ENCODE peak calls at places on chromosomes 6 and 20, in eight cellular contexts. R is tibial artery, H is body of pancreas, W is cardiac muscle cell, I is colonic mucosa, S is suprapubic skin, M is sigmoid colon, O is lung. P is an unnamed sample.

GRCh38 chr20:50427740-50428462 is 82.3 kb upstream of the PTPN1 start:
- DNase-seq in R (peak; percentile 89), H (peak; percentile 66), W (peak; percentile 53), I (no peak), S (no peak), M (peak; percentile 85), O (no peak), P (no peak)

GRCh38 chr6:168012431-168013249 is 15.2 kb downstream of the KIF25 start:
- DNase-seq in R (no peak), H (no peak), W (no peak), I (peak; percentile 13), S (no peak), M (no peak), O (no peak), P (no peak)

GRCh38 chr6:20929283-20929682 is 395.0 kb downstream of the CDKAL1 start:
- DNase-seq in R (no peak), H (no peak), W (no peak), I (no peak), S (no peak), M (no peak), O (no peak), P (no peak)

GRCh38 chr6:37306624-37307222 is 47.1 kb upstream of the RNF8 start:
- DNase-seq in R (no peak), H (no peak), W (no peak), I (no peak), S (no peak), M (no peak), O (no peak), P (no peak)

GRCh38 chr6:29759457-29759856 is 36.2 kb downstream of the HLA-F start:
- DNase-seq in R (no peak), H (no peak), W (no peak), I (peak; percentile 10), S (no peak), M (no peak), O (no peak), P (no peak)

GRCh38 chr20:1307571-1307971 is 21.4 kb downstream of the SDCBP2 start:
- DNase-seq in R (no peak), H (no peak), W (no peak), I (no peak), S (no peak), M (no peak), O (no peak), P (no peak)

GRCh38 chr6:107973594-107973993 is 15.6 kb upstream of the SEC63 start:
- DNase-seq in R (no peak), H (no peak), W (no peak), I (no peak), S (no peak), M (no peak), O (no peak), P (no peak)

GRCh38 chr6:44062105-44062770 is 65.0 kb downstream of the MRPL14 start:
- DNase-seq in R (no peak), H (no peak), W (no peak), I (no peak), S (no peak), M (no peak), O (no peak), P (no peak)

GRCh38 chr20:5975778-5976177 is 25.3 kb downstream of the MCM8 start:
- DNase-seq in R (no peak), H (no peak), W (no peak), I (no peak), S (no peak), M (no peak), O (no peak), P (no peak)

GRCh38 chr6:45698046-45698445 is 317.6 kb downstream of the CLIC5 start:
- DNase-seq in R (no peak), H (no peak), W (no peak), I (no peak), S (no peak), M (no peak), O (no peak), P (no peak)
- H3K4me3 ChIP-seq in R (no peak overlapping the region), H (no peak overlapping the region), W (no peak overlapping the region), I (no peak overlapping the region), S (no peak overlapping the region), M (no peak overlapping the region), O (no peak overlapping the region), P (no peak overlapping the region)

GRCh38 chr6:80210618-80211017 is 104.1 kb downstream of the BCKDHB start:
- DNase-seq in R (no peak), H (no peak), W (peak; percentile 74), I (no peak), S (no peak), M (peak; percentile 83), O (no peak), P (no peak)

GRCh38 chr6:80215063-80215462 is 108.6 kb downstream of the BCKDHB start:
- DNase-seq in R (no peak), H (no peak), W (no peak), I (no peak), S (no peak), M (no peak), O (no peak), P (no peak)

GRCh38 chr6:80211295-80211694 is 104.8 kb downstream of the BCKDHB start:
- DNase-seq in R (no peak), H (no peak), W (no peak), I (no peak), S (no peak), M (no peak), O (no peak), P (no peak)

GRCh38 chr6:80217799-80218198 is 111.3 kb downstream of the BCKDHB start:
- DNase-seq in R (no peak), H (no peak), W (no peak), I (no peak), S (no peak), M (peak; percentile 87), O (no peak), P (no peak)

GRCh38 chr6:80214436-80215022 is 108.1 kb downstream of the BCKDHB start:
- DNase-seq in R (no peak), H (peak; percentile 45), W (peak; percentile 74), I (peak; percentile 30), S (no peak), M (no peak), O (no peak), P (peak; percentile 33)
- TF ChIP-seq CTCF in R (peak; percentile 70), H (peak; percentile 46), W (peak; percentile 83), I (peak; percentile 62), S (peak; percentile 35), M (peak; percentile 18), O (peak; percentile 9), P (peak; percentile 78)

GRCh38 chr6:138979365-138979764 is 8.7 kb downstream of the REPS1 start:
- DNase-seq in R (no peak), H (no peak), W (peak; percentile 20), I (no peak), S (no peak), M (no peak), O (no peak), P (no peak)

GRCh38 chr6:138975815-138976214 is 12.2 kb downstream of the REPS1 start:
- DNase-seq in R (no peak), H (no peak), W (no peak), I (no peak), S (no peak), M (no peak), O (no peak), P (no peak)

GRCh38 chr6:138977242-138977641 is 10.8 kb downstream of the REPS1 start:
- DNase-seq in R (no peak), H (no peak), W (no peak), I (no peak), S (no peak), M (no peak), O (no peak), P (no peak)

GRCh38 chr6:138978229-138978628 is 9.8 kb downstream of the REPS1 start:
- DNase-seq in R (no peak), H (no peak), W (no peak), I (no peak), S (no peak), M (no peak), O (no peak), P (no peak)

DNA sequence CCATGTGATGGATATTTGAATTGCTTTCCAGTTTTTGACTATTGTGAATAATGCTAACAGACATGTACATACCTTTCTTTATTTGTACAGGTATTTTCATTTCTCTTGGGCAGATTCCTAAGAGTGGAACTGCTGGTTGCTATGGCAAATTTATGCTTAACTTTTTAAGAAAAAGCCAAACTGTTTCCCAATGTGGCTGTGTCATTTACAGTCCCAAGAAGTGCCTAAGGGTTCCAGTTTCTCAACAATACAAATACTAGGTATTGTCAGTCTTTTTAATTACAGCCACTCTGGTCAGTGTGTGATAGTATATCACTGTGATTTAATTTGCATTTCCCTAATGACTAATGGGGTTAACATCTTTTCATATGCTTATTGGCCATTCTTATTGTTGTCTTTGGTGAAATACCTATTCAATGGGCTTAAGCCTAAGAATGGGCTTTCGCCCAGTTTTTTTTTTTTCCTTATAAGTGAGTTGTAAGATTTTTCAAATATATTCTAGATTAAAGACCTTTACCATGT is 10.3 kb downstream of the REPS1 start:
- DNase-seq in R (no peak), H (no peak), W (no peak), I (no peak), S (no peak), M (no peak), O (no peak), P (no peak)
- H3K4me1 ChIP-seq in R (peaks cover 38% of the 10 kb centered on the region), H (peaks cover 22% of the 10 kb centered on the region), W (peaks cover 14% of the 10 kb centered on the region), I (no peaks in the 10 kb centered on the region), S (peaks cover 57% of the 10 kb centered on the region), M (peaks cover 35% of the 10 kb centered on the region), O (peaks cover 1% of the 10 kb centered on the region), P (peaks cover 12% of the 10 kb centered on the region)

DNA sequence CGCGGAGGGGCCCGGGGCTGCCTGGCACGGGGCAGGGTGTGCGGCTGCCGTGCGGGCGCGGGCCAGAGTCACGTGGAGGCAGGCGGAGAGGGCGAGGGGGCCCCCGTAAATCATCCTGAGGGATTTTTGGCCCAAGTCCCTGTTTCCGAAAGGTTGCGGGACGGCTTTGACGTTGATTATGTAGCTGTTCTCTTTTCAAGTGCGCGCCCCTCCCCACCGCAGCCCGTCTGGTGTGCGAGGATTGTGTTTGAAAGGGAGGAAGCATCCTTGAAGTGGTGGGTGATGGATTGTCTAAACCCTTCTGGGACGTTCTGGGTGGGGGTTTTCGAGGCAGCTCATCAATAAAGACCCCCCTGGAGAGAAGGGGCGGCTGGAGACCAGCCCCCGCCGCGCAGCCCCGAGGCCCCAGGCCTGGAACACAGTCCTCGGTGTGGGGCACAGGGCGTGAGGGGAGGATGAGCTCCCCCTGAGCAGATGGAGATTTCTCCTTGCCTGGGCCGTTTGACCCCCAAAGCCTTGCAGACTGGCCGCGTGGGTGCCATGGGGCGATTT is 7.0 kb upstream of the FOXF2 start:
- DNase-seq in R (no peak), H (no peak), W (no peak), I (no peak), S (no peak), M (no peak), O (no peak), P (no peak)
- H3K4me3 ChIP-seq in R (peak overlapping the region; percentile 39), H (no peak overlapping the region), W (no peak overlapping the region), I (no peak overlapping the region), S (peak overlapping the region; percentile 38), M (peak overlapping the region; percentile 24), O (no peak overlapping the region), P (peak overlapping the region; percentile 21)

DNA sequence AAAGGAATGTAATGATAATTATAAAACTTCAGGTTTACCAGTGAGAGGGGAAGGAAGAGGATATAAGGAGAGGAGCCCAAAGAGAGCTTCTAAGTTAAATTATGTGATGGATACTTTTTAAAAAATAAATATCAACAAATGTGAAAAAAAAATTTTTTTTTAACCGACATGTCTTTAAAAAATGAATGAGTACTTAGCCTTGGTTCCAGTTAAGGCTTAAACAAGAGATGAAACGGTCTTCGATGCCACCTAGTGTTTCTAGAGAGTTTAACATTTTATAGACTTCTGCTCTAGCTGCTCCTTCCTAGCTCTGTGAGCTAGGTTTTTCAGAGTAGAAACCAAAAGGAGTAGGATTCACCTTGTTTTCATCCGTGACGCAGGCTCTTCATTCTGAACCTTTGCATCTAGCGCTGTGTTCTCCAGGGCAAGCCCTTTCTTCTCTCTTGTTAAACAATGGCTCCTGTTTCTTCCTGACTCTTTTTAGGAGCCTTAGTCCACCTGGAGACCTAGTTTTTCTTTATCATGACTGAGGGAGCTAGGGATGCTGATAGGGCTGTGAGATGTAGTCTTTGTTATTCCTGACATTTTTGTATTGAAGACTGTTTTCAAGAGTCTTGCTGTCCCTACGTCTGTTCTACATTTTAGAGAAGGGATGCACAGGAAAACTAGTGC is 42.4 kb upstream of the GNRH2 start:
- DNase-seq in R (no peak), H (no peak), W (peak; percentile 83), I (no peak), S (no peak), M (no peak), O (no peak), P (peak; percentile 60)
- TF ChIP-seq CTCF in R (peak; percentile 29), H (peak; percentile 22), W (peak; percentile 58), I (peak; percentile 43), S (peak; percentile 14), M (peak; percentile 13), O (peak; percentile 11), P (peak; percentile 51)

P was measured in Caco-2.